ENCODE peak calls at places on chromosomes 12 and 14, in five cellular contexts. I is Peyer's patch, K is MM.1S, B is suprapubic skin, S is gastrocnemius medialis. J is an unnamed sample.

GRCh38 chr12:27898022-27898421 is 74.5 kb downstream of the PTHLH start:
- DNase-seq in I (no peak), K (no peak), B (no peak), S (no peak), J (no peak)

GRCh38 chr12:7832059-7832696 is 40.5 kb downstream of the SLC2A14 start:
- DNase-seq in I (no peak), K (peak; percentile 35), B (no peak), S (no peak), J (no peak)

GRCh38 chr12:93381183-93381975 is 3.7 kb downstream of the NUDT4 start:
- DNase-seq in I (no peak), K (no peak), B (no peak), S (no peak), J (no peak)

GRCh38 chr12:26298785-26299621 is 103.6 kb downstream of the SSPN start:
- DNase-seq in I (no peak), K (peak; percentile 90), B (no peak), S (peak; percentile 24), J (no peak)

GRCh38 chr14:55500219-55500701 is 59.8 kb upstream of the TBPL2 start:
- DNase-seq in I (peak; percentile 49), K (no peak), B (no peak), S (no peak), J (no peak)

GRCh38 chr14:69610859-69611263 is 535 bp upstream of the SUSD6 start:
- DNase-seq in I (no peak), K (no peak), B (no peak), S (no peak), J (no peak)

GRCh38 chr12:27644446-27644845 is 51.8 kb upstream of the REP15 start:
- DNase-seq in I (no peak), K (no peak), B (no peak), S (no peak), J (no peak)

GRCh38 chr12:94875525-94875924 is 128.0 kb downstream of the NDUFA12 start:
- DNase-seq in I (no peak), K (peak; percentile 73), B (no peak), S (no peak), J (no peak)

GRCh38 chr12:116053479-116054195 is 223.9 kb downstream of the MED13L start:
- DNase-seq in I (peak; percentile 73), K (no peak), B (no peak), S (peak; percentile 60), J (no peak)

GRCh38 chr14:68794130-68794855 is 1.4 kb upstream of the ZFP36L1 start:
- DNase-seq in I (peak; percentile 94), K (peak; percentile 68), B (peak; percentile 95), S (peak; percentile 89), J (peak; percentile 92)

GRCh38 chr14:71713061-71713850 is 219.0 kb upstream of the RGS6 start:
- DNase-seq in I (no peak), K (no peak), B (no peak), S (no peak), J (no peak)

GRCh38 chr12:3842517-3842916 is 30.7 kb downstream of the PARP11 start:
- DNase-seq in I (no peak), K (no peak), B (no peak), S (no peak), J (no peak)

GRCh38 chr14:96136361-96136760 is 68.3 kb upstream of the BDKRB2 start:
- DNase-seq in I (no peak), K (no peak), B (no peak), S (no peak), J (no peak)

GRCh38 chr14:35250319-35250718 is 41.9 kb upstream of the PSMA6 start:
- DNase-seq in I (no peak), K (no peak), B (no peak), S (no peak), J (no peak)

GRCh38 chr14:50051706-50052105 is 64.7 kb downstream of the VCPKMT start:
- DNase-seq in I (no peak), K (no peak), B (no peak), S (no peak), J (no peak)

GRCh38 chr14:65261425-65261920 is 151.1 kb upstream of the FUT8 start:
- DNase-seq in I (peak; percentile 2), K (no peak), B (peak; percentile 34), S (no peak), J (no peak)

GRCh38 chr12:91180577-91180976 is 2.0 kb downstream of the DCN start:
- DNase-seq in I (no peak), K (peak; percentile 35), B (no peak), S (no peak), J (no peak)

GRCh38 chr12:107441906-107442305 is 243.7 kb upstream of the PWP1 start:
- DNase-seq in I (peak; percentile 53), K (peak; percentile 42), B (no peak), S (no peak), J (no peak)

GRCh38 chr12:121697093-121697698 is 15.4 kb upstream of the TMEM120B start:
- DNase-seq in I (no peak), K (peak; percentile 45), B (no peak), S (no peak), J (no peak)

GRCh38 chr14:57182760-57183503 is 85.8 kb downstream of the EXOC5 start:
- DNase-seq in I (no peak), K (no peak), B (no peak), S (no peak), J (no peak)

GRCh38 chr12:45343269-45344051 is 127.6 kb downstream of the ANO6 start:
- DNase-seq in I (peak; percentile 58), K (no peak), B (no peak), S (no peak), J (no peak)

GRCh38 chr12:27332407-27333310 is at the start of gene BMAL2:
- DNase-seq in I (peak; percentile 48), K (peak; percentile 65), B (no peak), S (no peak), J (peak; percentile 52)

GRCh38 chr14:22515961-22516360 is 73.1 kb downstream of the DAD1 start:
- DNase-seq in I (no peak), K (no peak), B (no peak), S (no peak), J (no peak)

GRCh38 chr14:73862480-73862879 is 10.8 kb downstream of the PTGR2 start:
- DNase-seq in I (no peak), K (no peak), B (no peak), S (no peak), J (no peak)

GRCh38 chr12:7994731-7995205 is 37.7 kb upstream of the FOXJ2 start:
- DNase-seq in I (no peak), K (no peak), B (no peak), S (no peak), J (no peak)

GRCh38 chr14:79404874-79405273 is 806.4 kb downstream of the DIO2 start:
- DNase-seq in I (no peak), K (no peak), B (no peak), S (no peak), J (no peak)

GRCh38 chr14:36070056-36071043 is 106.2 kb downstream of the PTCSC3 start:
- DNase-seq in I (peak; percentile 61), K (peak; percentile 36), B (no peak), S (no peak), J (no peak)

GRCh38 chr12:1949771-1950470 is 31.5 kb upstream of the CACNA2D4 start:
- DNase-seq in I (no peak), K (no peak), B (no peak), S (no peak), J (no peak)

GRCh38 chr12:1126089-1126488 is 135.1 kb downstream of the ERC1 start:
- DNase-seq in I (no peak), K (peak; percentile 63), B (no peak), S (no peak), J (no peak)

GRCh38 chr12:11707535-11707934 is 58.1 kb downstream of the ETV6 start:
- DNase-seq in I (peak; percentile 67), K (no peak), B (no peak), S (no peak), J (no peak)

GRCh38 chr12:73159952-73160351 is 887.8 kb downstream of the TRHDE start:
- DNase-seq in I (no peak), K (peak; percentile 37), B (no peak), S (no peak), J (no peak)

GRCh38 chr14:101683365-101683764 is 78.1 kb upstream of the PPP2R5C start:
- DNase-seq in I (no peak), K (no peak), B (no peak), S (no peak), J (no peak)
- H3K36me3 ChIP-seq in I (no peaks in the 10 kb centered on the region), K (no peaks in the 10 kb centered on the region), B (no peaks in the 10 kb centered on the region), S (no peaks in the 10 kb centered on the region), J (no peaks in the 10 kb centered on the region)

DNA sequence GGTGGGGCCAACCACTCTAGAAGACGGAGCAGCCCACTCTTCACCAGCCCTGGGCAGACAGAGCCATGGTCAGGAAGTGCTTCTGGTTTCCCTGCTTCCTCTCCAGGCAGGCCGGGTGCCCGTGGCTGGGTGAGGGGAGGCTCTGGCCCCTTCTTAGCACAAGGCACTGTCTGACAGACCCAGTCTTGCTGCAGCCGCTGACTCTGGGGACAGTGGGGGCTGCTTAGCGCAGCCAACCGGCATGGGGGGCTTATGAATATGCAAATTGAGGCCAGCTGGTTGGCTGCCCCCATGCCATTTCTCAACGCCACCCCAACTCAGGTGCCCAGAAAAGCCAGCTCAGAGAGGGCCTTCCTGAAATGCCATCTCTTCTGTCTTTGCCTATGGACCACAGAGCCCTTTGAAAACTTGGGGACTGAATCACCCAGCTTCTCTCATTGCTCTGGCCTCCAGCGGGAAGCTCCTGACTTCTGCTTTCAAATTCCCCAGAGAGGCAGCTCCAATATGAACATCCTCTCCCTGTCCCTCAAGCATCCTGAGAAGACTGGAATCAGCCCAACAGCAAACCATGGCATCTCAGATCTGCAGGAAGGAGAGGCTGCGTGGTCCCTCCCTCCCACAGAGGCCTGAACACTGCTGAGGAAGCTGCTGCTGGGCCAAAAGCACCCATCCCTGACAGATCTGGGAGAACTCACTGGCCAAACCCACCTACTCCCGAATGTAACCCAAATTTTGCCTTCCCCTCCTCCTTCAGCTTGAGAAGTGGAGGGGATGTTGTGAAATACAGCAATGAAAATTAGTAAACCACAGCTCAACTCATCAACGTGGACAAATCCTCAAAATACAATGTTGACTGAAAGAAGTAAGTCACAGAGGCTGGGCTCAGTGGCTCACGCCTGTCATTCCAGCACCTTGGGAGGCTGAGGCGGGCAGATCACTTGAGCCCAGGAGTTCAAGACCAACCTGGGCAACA is at the start of gene PROX2:
- DNase-seq in I (peak; percentile 59), K (no peak), B (no peak), S (no peak), J (no peak)
- H3K4me3 ChIP-seq in I (no peak within 1 kb of the TSS), K (no peak within 1 kb of the TSS), B (no peak within 1 kb of the TSS), S (no peak within 1 kb of the TSS), J (no peak within 1 kb of the TSS)

DNA sequence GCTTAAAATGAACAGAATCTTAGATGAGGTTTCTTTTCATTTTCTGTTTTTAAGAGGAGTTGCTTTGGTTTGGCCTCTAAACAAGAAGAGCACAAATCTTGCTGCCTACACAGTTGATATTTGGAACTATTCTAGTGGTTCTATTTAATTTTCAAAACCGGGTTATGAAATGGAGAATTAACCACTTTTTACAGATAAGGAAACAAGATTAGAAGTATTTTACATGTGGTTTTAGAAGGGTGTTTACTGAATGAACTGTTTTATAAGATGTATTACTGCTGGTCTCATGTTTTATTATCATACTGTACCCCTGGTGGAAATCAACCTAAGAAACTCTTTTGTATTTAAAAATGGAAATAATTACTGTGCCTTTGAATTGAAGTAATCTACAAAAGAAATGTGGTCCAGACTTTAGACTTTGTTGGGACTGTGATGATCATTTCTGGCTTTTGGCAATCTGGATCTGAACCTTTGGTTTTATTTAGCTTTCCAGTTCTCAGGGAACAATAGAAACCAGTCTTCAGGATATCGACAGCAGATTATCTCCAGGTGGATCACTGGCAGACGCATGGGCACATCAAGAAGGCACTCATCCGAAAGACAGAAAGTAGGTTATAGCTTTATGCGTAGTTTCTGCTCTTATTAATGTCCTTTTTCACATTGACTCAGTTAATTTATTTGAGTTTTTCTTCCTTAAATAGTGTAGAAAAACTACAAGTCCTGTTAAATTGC is 43.2 kb downstream of the TBK1 start:
- DNase-seq in I (no peak), K (no peak), B (no peak), S (no peak), J (no peak)
- H3K36me3 ChIP-seq in I (no peaks in the 10 kb centered on the region), K (peaks cover 23% of the 10 kb centered on the region), B (peaks cover 86% of the 10 kb centered on the region), S (peaks cover 100% of the 10 kb centered on the region), J (peaks cover 2% of the 10 kb centered on the region)

GRCh38 chr12:79936670-79937069 is 1.8 kb upstream of the PPP1R12A start:
- DNase-seq in I (no peak), K (no peak), B (no peak), S (no peak), J (no peak)
- H3K4me3 ChIP-seq in I (peak overlapping the region; percentile 98), K (no peak overlapping the region), B (peak overlapping the region; percentile 94), S (no peak overlapping the region), J (peak overlapping the region; percentile 92)

J was measured in psoas muscle.